ENCODE peak calls at places on chromosome 21, in ten cellular contexts. One of them, this sample, is unnamed.

GRCh38 chr21:17388226-17388625 is 124.6 kb upstream of the CXADR start:
- DNase-seq in endothelial cell: no peak
- DNase-seq in activated T-cell treated with anti-CD3 and anti-CD28 coated beads for 4 hours: no peak
- DNase-seq in cardiac fibroblast: no peak
- DNase-seq in adrenal gland: no peak
- DNase-seq in HAP-1: no peak
- DNase-seq in cerebellum: peak
- DNase-seq in neuronal stem cell: no peak
- DNase-seq in prostate gland: no peak
- DNase-seq in progenitor cell of endocrine pancreas: no peak
- DNase-seq in this sample: peak

GRCh38 chr21:29299906-29300546 is 1.3 kb downstream of the BACH1 start:
- DNase-seq in endothelial cell: peak
- DNase-seq in activated T-cell treated with anti-CD3 and anti-CD28 coated beads for 4 hours: peak
- DNase-seq in cardiac fibroblast: peak
- DNase-seq in adrenal gland: no peak
- DNase-seq in HAP-1: peak
- DNase-seq in cerebellum: no peak
- DNase-seq in neuronal stem cell: peak
- DNase-seq in prostate gland: peak
- DNase-seq in progenitor cell of endocrine pancreas: no peak
- DNase-seq in this sample: peak

GRCh38 chr21:42037943-42038342 is 27.8 kb upstream of the ZBTB21 start:
- DNase-seq in endothelial cell: no peak
- DNase-seq in activated T-cell treated with anti-CD3 and anti-CD28 coated beads for 4 hours: no peak
- DNase-seq in cardiac fibroblast: no peak
- DNase-seq in adrenal gland: no peak
- DNase-seq in HAP-1: no peak
- DNase-seq in cerebellum: no peak
- DNase-seq in neuronal stem cell: no peak
- DNase-seq in prostate gland: no peak
- DNase-seq in progenitor cell of endocrine pancreas: no peak
- DNase-seq in this sample: no peak

GRCh38 chr21:45104560-45104959 is 30.2 kb downstream of the ADARB1 start:
- DNase-seq in endothelial cell: no peak
- DNase-seq in activated T-cell treated with anti-CD3 and anti-CD28 coated beads for 4 hours: no peak
- DNase-seq in cardiac fibroblast: peak
- DNase-seq in adrenal gland: no peak
- DNase-seq in HAP-1: no peak
- DNase-seq in cerebellum: no peak
- DNase-seq in neuronal stem cell: no peak
- DNase-seq in prostate gland: peak
- DNase-seq in progenitor cell of endocrine pancreas: no peak
- DNase-seq in this sample: no peak

GRCh38 chr21:45076245-45076661 is 1.9 kb downstream of the ADARB1 start:
- DNase-seq in endothelial cell: no peak
- DNase-seq in activated T-cell treated with anti-CD3 and anti-CD28 coated beads for 4 hours: no peak
- DNase-seq in cardiac fibroblast: peak
- DNase-seq in adrenal gland: no peak
- DNase-seq in HAP-1: no peak
- DNase-seq in cerebellum: no peak
- DNase-seq in neuronal stem cell: no peak
- DNase-seq in prostate gland: no peak
- DNase-seq in progenitor cell of endocrine pancreas: no peak
- DNase-seq in this sample: no peak

GRCh38 chr21:45377325-45377709 is 27.6 kb upstream of the COL18A1 start:
- DNase-seq in endothelial cell: no peak
- DNase-seq in activated T-cell treated with anti-CD3 and anti-CD28 coated beads for 4 hours: no peak
- DNase-seq in cardiac fibroblast: no peak
- DNase-seq in adrenal gland: no peak
- DNase-seq in HAP-1: no peak
- DNase-seq in cerebellum: no peak
- DNase-seq in neuronal stem cell: no peak
- DNase-seq in prostate gland: no peak
- DNase-seq in progenitor cell of endocrine pancreas: no peak
- DNase-seq in this sample: no peak

GRCh38 chr21:14382835-14383595 is at the start of gene HSPA13:
- DNase-seq in endothelial cell: peak
- DNase-seq in activated T-cell treated with anti-CD3 and anti-CD28 coated beads for 4 hours: peak
- DNase-seq in cardiac fibroblast: peak
- DNase-seq in adrenal gland: peak
- DNase-seq in HAP-1: peak
- DNase-seq in cerebellum: peak
- DNase-seq in neuronal stem cell: peak
- DNase-seq in prostate gland: peak
- DNase-seq in progenitor cell of endocrine pancreas: peak
- DNase-seq in this sample: peak

GRCh38 chr21:42688841-42689371 is 35.5 kb downstream of the PDE9A start:
- DNase-seq in endothelial cell: no peak
- DNase-seq in activated T-cell treated with anti-CD3 and anti-CD28 coated beads for 4 hours: no peak
- DNase-seq in cardiac fibroblast: no peak
- DNase-seq in adrenal gland: no peak
- DNase-seq in HAP-1: no peak
- DNase-seq in cerebellum: no peak
- DNase-seq in neuronal stem cell: no peak
- DNase-seq in prostate gland: no peak
- DNase-seq in progenitor cell of endocrine pancreas: no peak
- DNase-seq in this sample: no peak

GRCh38 chr21:29523646-29524045 is 224.9 kb downstream of the BACH1 start:
- DNase-seq in endothelial cell: no peak
- DNase-seq in activated T-cell treated with anti-CD3 and anti-CD28 coated beads for 4 hours: no peak
- DNase-seq in cardiac fibroblast: peak
- DNase-seq in adrenal gland: no peak
- DNase-seq in HAP-1: no peak
- DNase-seq in cerebellum: no peak
- DNase-seq in neuronal stem cell: no peak
- DNase-seq in prostate gland: peak
- DNase-seq in progenitor cell of endocrine pancreas: no peak
- DNase-seq in this sample: no peak

GRCh38 chr21:45155910-45156309 is 81.5 kb downstream of the ADARB1 start:
- DNase-seq in endothelial cell: no peak
- DNase-seq in activated T-cell treated with anti-CD3 and anti-CD28 coated beads for 4 hours: no peak
- DNase-seq in cardiac fibroblast: no peak
- DNase-seq in adrenal gland: no peak
- DNase-seq in HAP-1: no peak
- DNase-seq in cerebellum: no peak
- DNase-seq in neuronal stem cell: no peak
- DNase-seq in prostate gland: no peak
- DNase-seq in progenitor cell of endocrine pancreas: no peak
- DNase-seq in this sample: no peak

GRCh38 chr21:38236232-38236631 is 20.6 kb upstream of the KCNJ15 start:
- DNase-seq in endothelial cell: no peak
- DNase-seq in activated T-cell treated with anti-CD3 and anti-CD28 coated beads for 4 hours: no peak
- DNase-seq in cardiac fibroblast: no peak
- DNase-seq in adrenal gland: no peak
- DNase-seq in HAP-1: no peak
- DNase-seq in cerebellum: no peak
- DNase-seq in neuronal stem cell: no peak
- DNase-seq in prostate gland: no peak
- DNase-seq in progenitor cell of endocrine pancreas: no peak
- DNase-seq in this sample: no peak

GRCh38 chr21:14875704-14876364 is 189.0 kb downstream of the NRIP1 start:
- DNase-seq in endothelial cell: no peak
- DNase-seq in activated T-cell treated with anti-CD3 and anti-CD28 coated beads for 4 hours: no peak
- DNase-seq in cardiac fibroblast: peak
- DNase-seq in adrenal gland: no peak
- DNase-seq in HAP-1: no peak
- DNase-seq in cerebellum: no peak
- DNase-seq in neuronal stem cell: no peak
- DNase-seq in prostate gland: no peak
- DNase-seq in progenitor cell of endocrine pancreas: no peak
- DNase-seq in this sample: peak